ENCODE peak calls at places on chromosomes 13 and 19, in five cellular contexts. I, Q, D, N and W are unnamed samples.

GRCh38 chr19:40640744-40641143 is 39.6 kb downstream of the LTBP4 start:
- ATAC-seq in I (no peak), Q (no peak), D (peak; percentile 22), N (no peak), W (no peak)

GRCh38 chr19:49567722-49568454 is 12.5 kb downstream of the NOSIP start:
- ATAC-seq in I (peak; percentile 42), Q (peak; percentile 83), D (no peak), N (peak; percentile 41), W (peak; percentile 66)

GRCh38 chr19:55546822-55547614 is 1.7 kb upstream of the SBK3 start:
- ATAC-seq in I (no peak), Q (no peak), D (peak; percentile 72), N (no peak), W (no peak)

GRCh38 chr13:101700598-101700997 is 248.1 kb downstream of the ITGBL1 start:
- ATAC-seq in I (no peak), Q (no peak), D (peak; percentile 91), N (no peak), W (no peak)

GRCh38 chr19:34375598-34375997 is 10.6 kb downstream of the GPI start:
- ATAC-seq in I (peak; percentile 86), Q (no peak), D (no peak), N (peak; percentile 58), W (no peak)

GRCh38 chr13:26749285-26749684 is 11.3 kb downstream of the GPR12 start:
- ATAC-seq in I (peak; percentile 60), Q (no peak), D (no peak), N (peak; percentile 61), W (no peak)

GRCh38 chr13:50238922-50239321 is 223.7 kb downstream of the KCNRG start:
- ATAC-seq in I (peak; percentile 48), Q (no peak), D (no peak), N (peak; percentile 57), W (no peak)

GRCh38 chr19:1400281-1401137 is 833 bp downstream of the GAMT start:
- ATAC-seq in I (peak; percentile 15), Q (peak; percentile 33), D (peak; percentile 78), N (peak; percentile 21), W (no peak)

GRCh38 chr13:28442872-28443271 is 52.1 kb downstream of the FLT1 start:
- ATAC-seq in I (no peak), Q (no peak), D (peak; percentile 83), N (no peak), W (no peak)

GRCh38 chr13:40096357-40096911 is 441.0 kb downstream of the COG6 start:
- ATAC-seq in I (peak; percentile 98), Q (peak; percentile 98), D (no peak), N (peak; percentile 98), W (no peak)

GRCh38 chr19:56637976-56638555 is 4.9 kb upstream of the SMIM17 start:
- ATAC-seq in I (peak; percentile 63), Q (no peak), D (peak; percentile 78), N (peak; percentile 64), W (no peak)

GRCh38 chr19:39428309-39429112 is 7.2 kb downstream of the RPS16 start:
- ATAC-seq in I (no peak), Q (no peak), D (peak; percentile 89), N (no peak), W (no peak)

GRCh38 chr13:109274188-109274821 is 512.1 kb downstream of the IRS2 start:
- ATAC-seq in I (no peak), Q (no peak), D (peak; percentile 50), N (no peak), W (no peak)

GRCh38 chr13:102825921-102826706 is 19.7 kb upstream of the ERCC5 start:
- ATAC-seq in I (no peak), Q (no peak), D (no peak), N (no peak), W (no peak)

GRCh38 chr13:60572003-60572792 is 175.2 kb downstream of the TDRD3 start:
- ATAC-seq in I (no peak), Q (no peak), D (no peak), N (no peak), W (no peak)

GRCh38 chr13:22735381-22735995 is 445.3 kb upstream of the SGCG start:
- ATAC-seq in I (no peak), Q (no peak), D (peak; percentile 31), N (no peak), W (no peak)

GRCh38 chr19:16062789-16063188 is 13.5 kb upstream of the TPM4 start:
- ATAC-seq in I (peak; percentile 38), Q (peak; percentile 68), D (no peak), N (peak; percentile 57), W (peak; percentile 68)

GRCh38 chr13:77865588-77865987 is 53.0 kb downstream of the EDNRB start:
- ATAC-seq in I (no peak), Q (no peak), D (peak; percentile 55), N (no peak), W (no peak)

GRCh38 chr13:114131581-114132418 is 623 bp downstream of the RASA3 start:
- ATAC-seq in I (peak; percentile 2), Q (peak; percentile 9), D (peak; percentile 14), N (peak; percentile 8), W (peak; percentile 2)

GRCh38 chr19:14580623-14581237 is 2.2 kb upstream of the CLEC17A start:
- ATAC-seq in I (peak; percentile 20), Q (no peak), D (no peak), N (peak; percentile 37), W (peak; percentile 55)

GRCh38 chr19:35073941-35074340 is 32.4 kb downstream of the HPN start:
- ATAC-seq in I (no peak), Q (no peak), D (no peak), N (no peak), W (peak; percentile 5)

GRCh38 chr19:51784922-51785690 is 9.9 kb upstream of the FPR3 start:
- ATAC-seq in I (peak; percentile 97), Q (peak; percentile 35), D (peak; percentile 80), N (peak; percentile 91), W (peak; percentile 86)

GRCh38 chr19:47723573-47723923 is 10.3 kb downstream of the EHD2 start:
- ATAC-seq in I (peak; percentile 79), Q (no peak), D (peak; percentile 45), N (peak; percentile 66), W (no peak)

GRCh38 chr13:60627071-60627686 is 230.2 kb downstream of the TDRD3 start:
- ATAC-seq in I (peak; percentile 61), Q (no peak), D (peak; percentile 52), N (no peak), W (no peak)

GRCh38 chr13:67763316-67763715 is 533.2 kb upstream of the PCDH9 start:
- ATAC-seq in I (no peak), Q (no peak), D (no peak), N (no peak), W (no peak)

GRCh38 chr13:98761979-98762616 is 9.6 kb upstream of the SLC15A1 start:
- ATAC-seq in I (no peak), Q (no peak), D (no peak), N (no peak), W (no peak)

GRCh38 chr19:47243364-47243775 is 12.4 kb upstream of the BBC3 start:
- ATAC-seq in I (peak; percentile 2), Q (no peak), D (no peak), N (peak; percentile 7), W (no peak)

GRCh38 chr19:49655570-49656455 is 9.8 kb downstream of the IRF3 start:
- ATAC-seq in I (no peak), Q (peak; percentile 59), D (no peak), N (no peak), W (no peak)